ENCODE peak calls at places on chromosomes 6 and 20, in seven cellular contexts. A is kidney tubule cell; K is effector memory CD8-positive, alpha-beta T cell; B is bronchial epithelial cell; N is SHP77 treated with DMSO at 0.1 percent for 48 hours; O is H54; P is heart right ventricle. E is an unnamed sample.

GRCh38 chr20:36528176-36528874 is 13.0 kb upstream of the MYL9 start:
- DNase-seq in A (no peak), K (no peak), N (no peak), B (no peak), P (no peak), O (no peak), E (no peak)

GRCh38 chr20:4812216-4812615 is 90.5 kb downstream of the PRND start:
- DNase-seq in B (no peak), K (no peak), A (no peak), N (no peak), O (no peak), P (no peak), E (no peak)

GRCh38 chr20:4869290-4870193 is 131.8 kb downstream of the SLC23A2 start:
- DNase-seq in N (peak), O (no peak), B (peak), K (no peak), A (peak), P (no peak), E (peak)

GRCh38 chr6:41191569-41191968 is 9.4 kb downstream of the TREML2 start:
- DNase-seq in N (no peak), K (peak), O (no peak), B (no peak), P (peak), A (peak), E (no peak)

GRCh38 chr6:168165891-168166290 is 86.9 kb upstream of the FRMD1 start:
- DNase-seq in N (no peak), B (no peak), O (no peak), A (no peak), P (no peak), K (no peak), E (no peak)

GRCh38 chr20:30816182-30816645 is 441.2 kb upstream of the DEFB115 start:
- DNase-seq in B (no peak), K (no peak), A (no peak), N (no peak), P (peak), O (no peak), E (no peak)

GRCh38 chr6:144285798-144286502 is 815 bp downstream of the UTRN start:
- DNase-seq in B (peak), N (no peak), A (peak), K (peak), P (peak), O (peak), E (no peak)

GRCh38 chr20:10094566-10095173 is 59.9 kb downstream of the ANKEF1 start:
- DNase-seq in P (no peak), B (no peak), K (no peak), O (no peak), N (no peak), A (no peak), E (no peak)

GRCh38 chr6:47428746-47429664 is 48.6 kb upstream of the CD2AP start:
- DNase-seq in O (no peak), A (no peak), P (no peak), K (no peak), B (no peak), N (no peak), E (no peak)

E was measured in glomerular endothelial cell.